ENCODE peak calls at places on chromosomes 3 and 15, in nine cellular contexts. A is neural progenitor cell; B is cardiac fibroblast; T is fibroblast of lung; C is CD8-positive, alpha-beta T cell; L is mucosa of descending colon; F is tibial nerve; V is tibial artery; K is fibroblast of mammary gland. P is an unnamed sample.

GRCh38 chr15:49989498-49989897 is 129.5 kb downstream of the ATP8B4 start:
- DNase-seq in A (no peak), B (no peak), T (no peak), C (no peak), L (no peak), F (peak; percentile 27), V (peak; percentile 37), K (no peak), P (peak; percentile 28)

GRCh38 chr15:27696530-27696929 is 402.6 kb downstream of the OCA2 start:
- DNase-seq in A (no peak), B (no peak), T (no peak), C (no peak), L (no peak), F (no peak), V (no peak), K (no peak), P (no peak)

GRCh38 chr3:120224249-120224648 is 60.8 kb downstream of the GPR156 start:
- DNase-seq in A (no peak), B (no peak), T (no peak), C (no peak), L (no peak), F (no peak), V (no peak), K (no peak), P (no peak)

GRCh38 chr15:80878867-80879250 is 99.7 kb downstream of the CEMIP start:
- DNase-seq in A (no peak), B (no peak), T (no peak), C (no peak), L (no peak), F (no peak), V (no peak), K (no peak), P (no peak)

GRCh38 chr3:41274944-41275668 is 75.8 kb downstream of the CTNNB1 start:
- DNase-seq in A (no peak), B (peak; percentile 61), T (peak; percentile 61), C (no peak), L (no peak), F (no peak), V (no peak), K (peak; percentile 86), P (no peak)

GRCh38 chr3:66490984-66491383 is 9.8 kb downstream of the LRIG1 start:
- DNase-seq in A (peak; percentile 74), B (no peak), T (peak; percentile 51), C (no peak), L (no peak), F (no peak), V (no peak), K (peak; percentile 21), P (no peak)

GRCh38 chr15:42994546-42994945 is 74.0 kb upstream of the TTBK2 start:
- DNase-seq in A (no peak), B (peak; percentile 50), T (peak; percentile 70), C (no peak), L (no peak), F (no peak), V (no peak), K (peak; percentile 50), P (no peak)

GRCh38 chr3:38720465-38720864 is 71.0 kb upstream of the SCN5A start:
- DNase-seq in A (no peak), B (no peak), T (no peak), C (no peak), L (no peak), F (no peak), V (no peak), K (no peak), P (no peak)

GRCh38 chr15:54707805-54708752 is 488.7 kb downstream of the RSL24D1 start:
- DNase-seq in A (no peak), B (no peak), T (no peak), C (no peak), L (no peak), F (no peak), V (no peak), K (no peak), P (peak; percentile 62)

GRCh38 chr3:61876797-61877196 is 315.4 kb downstream of the PTPRG start:
- DNase-seq in A (no peak), B (peak; percentile 81), T (peak; percentile 75), C (no peak), L (no peak), F (no peak), V (no peak), K (peak; percentile 72), P (no peak)

GRCh38 chr15:72534522-72534921 is 60.4 kb downstream of the ARIH1 start:
- DNase-seq in A (no peak), B (no peak), T (no peak), C (peak; percentile 24), L (no peak), F (no peak), V (no peak), K (no peak), P (no peak)

GRCh38 chr3:100992086-100993033 is 861 bp downstream of the ABI3BP start:
- DNase-seq in A (no peak), B (peak; percentile 69), T (no peak), C (no peak), L (no peak), F (no peak), V (no peak), K (peak; percentile 77), P (no peak)

GRCh38 chr3:111197485-111197884 is 125.9 kb downstream of the NECTIN3 start:
- DNase-seq in A (no peak), B (no peak), T (no peak), C (no peak), L (no peak), F (no peak), V (no peak), K (no peak), P (no peak)

GRCh38 chr3:29183346-29184087 is 97.4 kb upstream of the RBMS3 start:
- DNase-seq in A (no peak), B (peak; percentile 52), T (peak; percentile 94), C (no peak), L (no peak), F (no peak), V (no peak), K (peak; percentile 94), P (no peak)

GRCh38 chr3:4950351-4950784 is 28.9 kb upstream of the BHLHE40 start:
- DNase-seq in A (no peak), B (peak; percentile 41), T (no peak), C (no peak), L (no peak), F (no peak), V (peak; percentile 41), K (no peak), P (no peak)

GRCh38 chr3:154430014-154430413 is at the start of gene GPR149:
- DNase-seq in A (peak; percentile 70), B (peak; percentile 56), T (peak; percentile 9), C (no peak), L (no peak), F (no peak), V (no peak), K (no peak), P (no peak)

GRCh38 chr3:196163687-196164493 is 47.3 kb downstream of the ZDHHC19 start:
- DNase-seq in A (no peak), B (no peak), T (no peak), C (no peak), L (no peak), F (no peak), V (no peak), K (peak; percentile 15), P (no peak)
- H3K4me3 ChIP-seq in A (no peak overlapping the region), B (no peak overlapping the region), T (no peak overlapping the region), C (no peak overlapping the region), L (no peak overlapping the region), F (no peak overlapping the region), V (no peak overlapping the region), K (no peak overlapping the region), P (no peak overlapping the region)

GRCh38 chr15:57866149-57866736 is 159.7 kb downstream of the POLR2M start:
- DNase-seq in A (peak; percentile 67), B (peak; percentile 73), T (peak; percentile 15), C (peak; percentile 15), L (peak; percentile 82), F (peak; percentile 40), V (peak; percentile 55), K (peak; percentile 47), P (no peak)

GRCh38 chr15:57867970-57868791 is 161.7 kb downstream of the POLR2M start:
- DNase-seq in A (no peak), B (no peak), T (no peak), C (no peak), L (no peak), F (no peak), V (no peak), K (no peak), P (no peak)

GRCh38 chr15:57861805-57862586 is 155.5 kb downstream of the POLR2M start:
- DNase-seq in A (no peak), B (peak; percentile 66), T (peak; percentile 86), C (no peak), L (no peak), F (no peak), V (no peak), K (peak; percentile 92), P (no peak)

GRCh38 chr15:57862761-57863160 is 156.2 kb downstream of the POLR2M start:
- DNase-seq in A (no peak), B (no peak), T (no peak), C (no peak), L (no peak), F (no peak), V (no peak), K (no peak), P (no peak)

DNA sequence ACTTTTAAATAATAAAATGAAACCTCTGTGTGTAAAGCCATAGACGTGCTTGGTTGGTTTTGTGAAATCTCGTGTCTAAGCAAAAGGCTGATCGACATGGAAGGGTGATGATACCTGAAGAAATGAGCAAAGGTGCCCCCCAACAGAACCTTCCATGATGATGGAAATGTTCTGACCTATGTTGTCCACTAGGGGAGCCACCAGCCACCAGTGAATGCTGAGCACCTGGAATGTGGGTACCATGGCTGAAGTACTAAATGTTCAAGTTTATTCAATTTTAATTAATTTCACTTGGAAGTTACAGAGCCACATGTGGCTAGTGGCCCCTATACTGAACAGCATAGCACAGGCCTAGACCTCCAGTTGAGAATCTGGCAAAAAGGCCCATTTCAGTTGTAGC is 158.8 kb downstream of the POLR2M start:
- DNase-seq in A (no peak), B (no peak), T (no peak), C (no peak), L (no peak), F (no peak), V (no peak), K (no peak), P (no peak)
- TF ChIP-seq CTCF in A (peak; percentile 51), B (peak; percentile 69), T (peak; percentile 38), C (peak; percentile 20), L (no peak), F (no peak), V (peak; percentile 23), K (peak; percentile 54), P (no peak)

GRCh38 chr15:100338971-100339444 is 2.8 kb downstream of the ADAMTS17 start:
- DNase-seq in A (peak; percentile 87), B (peak; percentile 88), T (peak; percentile 79), C (peak; percentile 48), L (peak; percentile 65), F (peak; percentile 85), V (peak; percentile 79), K (peak; percentile 78), P (peak; percentile 89)
- H3K4me3 ChIP-seq in A (no peak overlapping the region), B (no peak overlapping the region), T (no peak overlapping the region), C (no peak overlapping the region), L (no peak overlapping the region), F (no peak overlapping the region), V (no peak overlapping the region), K (no peak overlapping the region), P (no peak overlapping the region)

DNA sequence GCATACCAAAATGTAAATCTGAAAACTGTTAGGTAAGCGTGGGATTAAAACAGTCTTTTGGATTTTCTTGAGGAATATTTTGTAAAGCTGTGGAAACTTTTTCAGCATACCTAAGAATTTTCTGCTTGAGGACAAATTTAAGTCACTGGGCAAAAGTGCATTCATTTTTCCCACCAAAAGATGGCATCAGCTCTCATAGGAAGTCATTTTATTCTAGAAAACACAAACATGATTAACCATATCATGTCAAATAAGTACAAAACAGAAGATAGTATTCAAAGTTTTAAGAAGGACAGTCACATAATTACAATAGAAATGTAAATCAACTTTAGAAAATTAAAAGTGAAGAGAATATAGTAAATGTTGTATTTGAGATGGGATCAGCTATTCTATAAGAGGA is 63.5 kb downstream of the SLC49A4 start:
- DNase-seq in A (no peak), B (peak; percentile 65), T (peak; percentile 19), C (no peak), L (no peak), F (no peak), V (no peak), K (peak; percentile 52), P (no peak)
- TF ChIP-seq CTCF in A (peak; percentile 48), B (peak; percentile 34), T (peak; percentile 50), C (no peak), L (no peak), F (peak; percentile 39), V (no peak), K (peak; percentile 46), P (no peak)